ENCODE peak calls at places on chromosomes 11 and 22, in ten cellular contexts. One of them, this sample, is unnamed.

GRCh38 chr11:86719781-86720463 is 47.5 kb upstream of the ME3 start:
- DNase-seq in endothelial cell: no peak
- DNase-seq in fibroblast of mammary gland: peak; percentile 87
- DNase-seq in activated T-cell treated with anti-CD3 and anti-CD28 coated beads for 48 hours: no peak
- DNase-seq in GM23248: peak; percentile 79
- DNase-seq in H4: no peak
- DNase-seq in body of pancreas: no peak
- DNase-seq in stimulated activated CD4-positive, alpha-beta T cell treated with anti-CD3 and anti-CD28 coated beads, Interleukin-4, amount 100 ng/mL, for 48 hours: no peak
- DNase-seq in HS-5: peak; percentile 93
- DNase-seq in NCI-H82: peak; percentile 4
- DNase-seq in this sample: peak; percentile 91

GRCh38 chr11:74397531-74398243 is 546 bp downstream of the PGM2L1 start:
- DNase-seq in GM23248: peak; percentile 54
- DNase-seq in NCI-H82: peak; percentile 61
- DNase-seq in H4: peak; percentile 47
- DNase-seq in body of pancreas: peak; percentile 55
- DNase-seq in endothelial cell: peak; percentile 23
- DNase-seq in fibroblast of mammary gland: no peak
- DNase-seq in activated T-cell treated with anti-CD3 and anti-CD28 coated beads for 48 hours: no peak
- DNase-seq in HS-5: no peak
- DNase-seq in stimulated activated CD4-positive, alpha-beta T cell treated with anti-CD3 and anti-CD28 coated beads, Interleukin-4, amount 100 ng/mL, for 48 hours: no peak
- DNase-seq in this sample: peak; percentile 62

GRCh38 chr11:133797542-133797941 is 47.8 kb downstream of the SPATA19 start:
- DNase-seq in fibroblast of mammary gland: no peak
- DNase-seq in GM23248: no peak
- DNase-seq in stimulated activated CD4-positive, alpha-beta T cell treated with anti-CD3 and anti-CD28 coated beads, Interleukin-4, amount 100 ng/mL, for 48 hours: no peak
- DNase-seq in NCI-H82: no peak
- DNase-seq in H4: no peak
- DNase-seq in endothelial cell: no peak
- DNase-seq in body of pancreas: no peak
- DNase-seq in HS-5: no peak
- DNase-seq in activated T-cell treated with anti-CD3 and anti-CD28 coated beads for 48 hours: no peak
- DNase-seq in this sample: no peak

GRCh38 chr11:128215238-128215882 is 372.0 kb downstream of the ETS1 start:
- DNase-seq in stimulated activated CD4-positive, alpha-beta T cell treated with anti-CD3 and anti-CD28 coated beads, Interleukin-4, amount 100 ng/mL, for 48 hours: no peak
- DNase-seq in GM23248: no peak
- DNase-seq in activated T-cell treated with anti-CD3 and anti-CD28 coated beads for 48 hours: no peak
- DNase-seq in fibroblast of mammary gland: no peak
- DNase-seq in body of pancreas: no peak
- DNase-seq in endothelial cell: no peak
- DNase-seq in HS-5: no peak
- DNase-seq in NCI-H82: no peak
- DNase-seq in H4: no peak
- DNase-seq in this sample: no peak

GRCh38 chr11:85961930-85962363 is 106.8 kb downstream of the CCDC83 start:
- DNase-seq in activated T-cell treated with anti-CD3 and anti-CD28 coated beads for 48 hours: no peak
- DNase-seq in H4: no peak
- DNase-seq in body of pancreas: no peak
- DNase-seq in HS-5: peak; percentile 87
- DNase-seq in endothelial cell: no peak
- DNase-seq in fibroblast of mammary gland: peak; percentile 53
- DNase-seq in stimulated activated CD4-positive, alpha-beta T cell treated with anti-CD3 and anti-CD28 coated beads, Interleukin-4, amount 100 ng/mL, for 48 hours: no peak
- DNase-seq in NCI-H82: no peak
- DNase-seq in GM23248: no peak
- DNase-seq in this sample: peak; percentile 30

GRCh38 chr11:122267602-122268001 is 151.6 kb upstream of the BLID start:
- DNase-seq in stimulated activated CD4-positive, alpha-beta T cell treated with anti-CD3 and anti-CD28 coated beads, Interleukin-4, amount 100 ng/mL, for 48 hours: no peak
- DNase-seq in H4: peak; percentile 19
- DNase-seq in NCI-H82: no peak
- DNase-seq in activated T-cell treated with anti-CD3 and anti-CD28 coated beads for 48 hours: no peak
- DNase-seq in fibroblast of mammary gland: peak; percentile 21
- DNase-seq in HS-5: no peak
- DNase-seq in body of pancreas: no peak
- DNase-seq in GM23248: peak; percentile 87
- DNase-seq in endothelial cell: no peak
- DNase-seq in this sample: peak; percentile 72

GRCh38 chr22:43446037-43446803 is 34.4 kb downstream of the MPPED1 start:
- DNase-seq in NCI-H82: no peak
- DNase-seq in HS-5: no peak
- DNase-seq in activated T-cell treated with anti-CD3 and anti-CD28 coated beads for 48 hours: no peak
- DNase-seq in H4: peak; percentile 58
- DNase-seq in stimulated activated CD4-positive, alpha-beta T cell treated with anti-CD3 and anti-CD28 coated beads, Interleukin-4, amount 100 ng/mL, for 48 hours: no peak
- DNase-seq in endothelial cell: no peak
- DNase-seq in body of pancreas: no peak
- DNase-seq in fibroblast of mammary gland: no peak
- DNase-seq in GM23248: no peak
- DNase-seq in this sample: no peak

GRCh38 chr11:114081641-114082414 is 22.3 kb downstream of the ZBTB16 start:
- DNase-seq in GM23248: peak; percentile 46
- DNase-seq in body of pancreas: no peak
- DNase-seq in activated T-cell treated with anti-CD3 and anti-CD28 coated beads for 48 hours: no peak
- DNase-seq in endothelial cell: no peak
- DNase-seq in fibroblast of mammary gland: peak; percentile 89
- DNase-seq in NCI-H82: no peak
- DNase-seq in stimulated activated CD4-positive, alpha-beta T cell treated with anti-CD3 and anti-CD28 coated beads, Interleukin-4, amount 100 ng/mL, for 48 hours: no peak
- DNase-seq in HS-5: no peak
- DNase-seq in H4: peak; percentile 56
- DNase-seq in this sample: peak; percentile 89

GRCh38 chr11:17388609-17389204 is at the start of gene KCNJ11:
- DNase-seq in GM23248: no peak
- DNase-seq in stimulated activated CD4-positive, alpha-beta T cell treated with anti-CD3 and anti-CD28 coated beads, Interleukin-4, amount 100 ng/mL, for 48 hours: no peak
- DNase-seq in fibroblast of mammary gland: no peak
- DNase-seq in NCI-H82: peak; percentile 62
- DNase-seq in activated T-cell treated with anti-CD3 and anti-CD28 coated beads for 48 hours: no peak
- DNase-seq in H4: no peak
- DNase-seq in endothelial cell: no peak
- DNase-seq in body of pancreas: peak; percentile 55
- DNase-seq in HS-5: no peak
- DNase-seq in this sample: no peak

This sample was measured in astrocyte of the hippocampus.